ENCODE peak calls at places on chromosomes 16 and 17, in six cellular contexts. B, R, C, S, I and X are unnamed samples.

GRCh38 chr16:12188674-12189249 is 212.2 kb downstream of the SNX29 start:
- DNase-seq in B (peak; percentile 40), R (no peak), C (no peak), S (no peak), I (no peak), X (no peak)

GRCh38 chr17:18877104-18877503 is 19.2 kb downstream of the PRPSAP2 start:
- DNase-seq in B (peak; percentile 60), R (no peak), C (no peak), S (no peak), I (no peak), X (no peak)

GRCh38 chr16:65178151-65178550 is 56.3 kb upstream of the CDH11 start:
- DNase-seq in B (peak; percentile 68), R (no peak), C (peak; percentile 52), S (peak; percentile 51), I (no peak), X (no peak)

GRCh38 chr16:3691778-3692177 is 25.5 kb downstream of the TRAP1 start:
- DNase-seq in B (no peak), R (no peak), C (no peak), S (no peak), I (no peak), X (no peak)

GRCh38 chr16:10266809-10267208 is 84.6 kb upstream of the GRIN2A start:
- DNase-seq in B (no peak), R (no peak), C (no peak), S (no peak), I (no peak), X (no peak)

GRCh38 chr17:9054611-9055010 is 33.3 kb downstream of the NTN1 start:
- DNase-seq in B (no peak), R (no peak), C (no peak), S (no peak), I (no peak), X (no peak)

GRCh38 chr16:4846901-4847773 is at the start of the genes GLYR1 and UBN1:
- DNase-seq in B (peak; percentile 95), R (peak; percentile 100), C (peak; percentile 98), S (peak; percentile 97), I (peak; percentile 100), X (peak; percentile 79)

GRCh38 chr17:8002646-8003593 is 505 bp downstream of the GUCY2D start:
- DNase-seq in B (no peak), R (no peak), C (no peak), S (no peak), I (no peak), X (no peak)

GRCh38 chr17:40980594-40980993 is 3.5 kb downstream of the KRT40 start:
- DNase-seq in B (peak; percentile 53), R (no peak), C (peak; percentile 51), S (peak; percentile 15), I (no peak), X (no peak)

DNA sequence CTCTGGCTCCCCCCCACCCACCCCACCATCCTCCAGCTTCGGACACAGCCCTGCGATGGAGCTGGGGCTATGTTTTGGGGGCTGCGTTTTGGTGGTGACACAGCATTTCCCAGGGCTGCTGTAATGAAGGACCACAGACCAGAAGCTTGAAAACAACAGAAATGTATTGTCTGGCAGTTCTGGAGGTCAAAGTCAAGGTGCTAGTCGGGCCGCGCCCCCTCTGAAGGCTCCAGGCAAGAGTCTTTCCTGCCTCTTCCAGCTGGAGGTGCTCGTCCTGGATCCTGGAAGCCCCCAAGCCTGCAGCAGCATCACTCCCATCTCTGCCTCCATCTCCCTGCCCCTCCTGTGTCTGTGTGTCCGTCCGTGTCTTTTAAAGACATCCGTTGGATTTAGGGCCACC is 50.8 kb downstream of the TBC1D16 start:
- DNase-seq in B (no peak), R (no peak), C (no peak), S (no peak), I (no peak), X (no peak)
- TF ChIP-seq CTCF in B (no peak), R (no peak), C (no peak), S (no peak), I (no peak), X (no peak)

DNA sequence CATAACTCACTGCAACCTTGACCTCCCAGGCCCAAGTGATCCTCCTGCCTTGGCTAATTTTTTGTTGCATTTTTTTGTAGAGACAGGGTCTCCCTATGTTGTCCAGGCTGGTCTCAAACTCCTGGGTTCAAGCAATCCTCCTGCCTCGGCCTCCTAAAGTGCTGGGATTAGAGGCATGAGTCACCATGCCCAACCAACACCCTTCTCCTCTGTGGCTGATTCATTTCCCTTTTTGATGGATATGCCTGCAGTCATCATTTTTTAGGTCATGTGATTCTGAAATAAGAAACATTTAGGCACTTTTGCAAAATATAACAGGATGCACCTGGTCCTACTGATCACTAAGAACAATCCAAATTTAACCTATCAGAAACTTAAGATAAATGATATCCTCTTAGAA is 44.0 kb upstream of the YPEL2 start:
- DNase-seq in B (peak; percentile 23), R (no peak), C (peak; percentile 4), S (peak; percentile 6), I (no peak), X (no peak)
- H3K4me3 ChIP-seq in B (no peak overlapping the region), R (no peak overlapping the region), C (no peak overlapping the region), S (no peak overlapping the region), I (no peak overlapping the region), X (no peak overlapping the region)

DNA sequence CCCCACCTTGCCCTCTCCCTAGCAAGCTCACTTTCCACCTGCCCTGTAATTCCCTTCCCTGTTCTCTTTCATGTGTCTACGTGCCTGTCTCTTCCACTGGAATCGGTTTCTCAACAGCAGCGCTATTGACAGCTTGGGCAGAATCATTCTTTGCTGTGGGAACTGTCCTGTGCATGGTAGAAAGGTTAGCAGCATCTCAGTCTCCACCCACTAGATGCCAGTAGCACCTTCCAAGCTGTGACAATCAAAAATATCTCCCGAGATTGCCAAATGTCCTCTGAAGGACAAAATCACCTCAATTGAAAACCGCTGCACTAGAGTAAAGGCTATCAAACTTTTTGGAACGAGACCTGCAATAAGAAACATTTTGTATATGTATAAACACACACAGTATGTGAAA is 41.6 kb upstream of the KSR1 start:
- DNase-seq in B (no peak), R (no peak), C (no peak), S (no peak), I (no peak), X (no peak)
- TF ChIP-seq CTCF in B (no peak), R (no peak), C (no peak), S (no peak), I (no peak), X (no peak)

GRCh38 chr17:75688209-75688771 is 21.2 kb downstream of the SAP30BP start:
- DNase-seq in B (peak; percentile 71), R (peak; percentile 39), C (no peak), S (no peak), I (no peak), X (no peak)
- H3K4me3 ChIP-seq in B (no peak overlapping the region), R (no peak overlapping the region), C (no peak overlapping the region), S (no peak overlapping the region), I (no peak overlapping the region), X (no peak overlapping the region)

GRCh38 chr17:42132941-42133340 is 10.3 kb downstream of the HSPB9 start:
- DNase-seq in B (peak; percentile 90), R (peak; percentile 81), C (peak; percentile 74), S (peak; percentile 87), I (peak; percentile 52), X (no peak)

GRCh38 chr17:42131232-42131631 is 8.6 kb downstream of the HSPB9 start:
- DNase-seq in B (no peak), R (no peak), C (no peak), S (no peak), I (no peak), X (no peak)

GRCh38 chr17:42129109-42129837 is 6.7 kb downstream of the HSPB9 start:
- DNase-seq in B (no peak), R (no peak), C (no peak), S (no peak), I (peak; percentile 51), X (no peak)

GRCh38 chr17:42131971-42132370 is 9.4 kb downstream of the HSPB9 start:
- DNase-seq in B (peak; percentile 61), R (no peak), C (no peak), S (peak; percentile 38), I (no peak), X (no peak)

GRCh38 chr17:42130310-42130936 is 7.8 kb downstream of the HSPB9 start:
- DNase-seq in B (no peak), R (no peak), C (no peak), S (no peak), I (no peak), X (no peak)
- TF ChIP-seq CTCF in B (no peak), R (no peak), C (no peak), S (no peak), I (no peak), X (no peak)

DNA sequence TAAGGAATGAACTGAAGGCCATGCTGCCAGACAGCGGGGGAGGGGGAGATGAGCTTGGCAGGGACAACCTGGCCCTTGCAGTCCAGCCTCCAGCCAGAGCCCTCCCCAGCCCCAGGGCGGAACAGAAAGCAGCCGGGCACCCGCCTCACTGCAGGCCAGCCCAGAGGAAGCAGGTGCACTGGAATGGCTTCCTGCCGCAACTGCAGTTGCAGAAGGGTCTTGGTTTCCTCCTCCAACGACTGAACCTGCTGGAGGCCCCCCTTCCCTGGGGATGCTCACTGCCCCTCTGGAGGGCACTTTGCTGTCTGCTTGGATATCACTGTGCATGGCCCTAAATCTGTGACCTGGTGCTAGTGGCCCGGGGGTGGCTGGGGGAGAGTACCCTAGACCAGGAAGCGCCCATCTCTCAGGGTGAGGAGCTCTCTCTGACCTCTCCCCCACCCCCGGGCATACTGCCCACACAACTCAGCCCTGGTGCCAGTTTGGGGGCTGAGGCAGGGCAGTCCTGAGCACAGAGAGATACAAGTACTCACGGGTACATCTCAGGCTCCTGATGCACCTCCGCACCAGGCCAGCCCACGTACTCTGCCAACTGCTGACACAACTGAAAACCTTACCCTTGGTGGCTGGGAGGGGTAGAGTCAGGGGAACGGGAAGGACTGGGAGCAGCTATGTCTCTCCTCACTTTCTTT is 41.1 kb downstream of the MYO18A start:
- DNase-seq in B (no peak), R (peak; percentile 46), C (no peak), S (no peak), I (peak; percentile 75), X (no peak)
- H3K4me3 ChIP-seq in B (peak overlapping the region; percentile 41), R (peak overlapping the region; percentile 33), C (peak overlapping the region; percentile 70), S (no peak overlapping the region), I (peak overlapping the region; percentile 72), X (no peak overlapping the region)

DNA sequence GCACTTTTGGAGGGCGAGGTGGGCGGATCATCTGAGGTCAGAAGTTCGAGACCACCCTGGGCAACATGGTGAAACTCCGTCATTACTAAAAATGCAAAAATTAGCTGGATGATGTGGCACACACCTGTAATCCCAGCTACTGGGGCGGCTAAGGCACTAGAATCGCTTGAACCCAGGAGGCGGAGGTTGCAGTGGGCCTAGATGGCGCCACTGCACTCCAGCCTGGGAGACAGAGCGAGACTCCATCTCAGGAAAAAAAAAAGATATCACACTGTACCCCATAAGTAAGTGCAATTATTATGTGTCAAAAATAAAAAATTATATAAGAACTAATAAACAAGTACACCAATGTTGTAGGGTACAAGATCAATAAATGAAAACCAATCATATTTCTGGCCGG is 200.0 kb downstream of the CDRT15L2 start:
- DNase-seq in B (no peak), R (no peak), C (no peak), S (no peak), I (no peak), X (no peak)
- TF ChIP-seq CTCF in B (no peak), R (no peak), C (no peak), S (no peak), I (no peak), X (no peak)